ENCODE peak calls at places on chromosomes 4 and X, in nine cellular contexts. C, W, I, M, G, H, R, P and B are unnamed samples.

GRCh38 chr4:99754756-99755155 is 61.9 kb upstream of the DAPP1 start:
- DNase-seq in P (no peak), M (no peak), R (no peak), W (no peak), I (no peak), H (no peak), G (no peak), C (no peak), B (no peak)

GRCh38 chr4:82201303-82201702 is 172.5 kb downstream of the HNRNPD start:
- DNase-seq in M (no peak), R (no peak), H (no peak), I (no peak), G (no peak), W (no peak), C (no peak), P (no peak), B (no peak)

GRCh38 chr4:95560791-95561190 is 12.0 kb upstream of the UNC5C start:
- DNase-seq in R (no peak), C (no peak), I (no peak), W (no peak), H (no peak), G (no peak), M (peak; percentile 50), P (no peak), B (no peak)

GRCh38 chrX:100904433-100904832 is 24.3 kb downstream of the XKRX start:
- DNase-seq in P (no peak), M (no peak), W (no peak), I (no peak), C (no peak), R (no peak), G (no peak), H (no peak), B (no peak)

GRCh38 chrX:103396186-103396585 is 19.8 kb downstream of the BEX3 start:
- DNase-seq in M (no peak), G (no peak), C (no peak), R (no peak), W (no peak), P (no peak), H (no peak), I (no peak), B (no peak)

GRCh38 chrX:80812176-80812575 is 2.5 kb upstream of the BRWD3 start:
- DNase-seq in R (no peak), I (peak; percentile 31), M (peak; percentile 21), W (peak; percentile 18), H (peak; percentile 76), G (peak; percentile 42), P (peak; percentile 51), C (peak; percentile 5), B (peak; percentile 20)

GRCh38 chr4:156193800-156194199 is 240.1 kb upstream of the CTSO start:
- DNase-seq in P (no peak), M (no peak), C (no peak), G (no peak), R (no peak), I (no peak), W (no peak), H (no peak), B (no peak)

GRCh38 chr4:138190452-138190858 is 51.7 kb downstream of the SLC7A11 start:
- DNase-seq in W (no peak), I (no peak), H (no peak), G (no peak), R (no peak), C (no peak), P (no peak), M (no peak), B (no peak)

GRCh38 chr4:105683038-105683437 is 25.5 kb downstream of the INTS12 start:
- DNase-seq in R (no peak), I (no peak), G (no peak), P (no peak), M (no peak), H (no peak), W (no peak), C (no peak), B (no peak)

GRCh38 chr4:182022899-182023298 is 220.3 kb upstream of the TENM3 start:
- DNase-seq in W (no peak), R (no peak), I (no peak), C (no peak), P (no peak), H (no peak), M (no peak), G (no peak), B (no peak)

GRCh38 chrX:133698298-133698697 is 283.0 kb upstream of the GPC4 start:
- DNase-seq in W (no peak), P (no peak), M (no peak), C (no peak), R (no peak), I (no peak), H (peak; percentile 16), G (no peak), B (no peak)

GRCh38 chrX:94435799-94436198 is 761.8 kb downstream of the FAM133A start:
- DNase-seq in W (no peak), G (no peak), M (no peak), P (no peak), C (no peak), R (no peak), I (no peak), H (no peak), B (no peak)

GRCh38 chr4:12439633-12440305 is 1011.1 kb upstream of the HS3ST1 start:
- DNase-seq in H (no peak), C (no peak), G (no peak), I (no peak), P (no peak), W (no peak), R (no peak), M (no peak), B (no peak)

GRCh38 chr4:83490876-83491450 is 6.1 kb upstream of the ABRAXAS1 start:
- DNase-seq in M (no peak), R (no peak), I (no peak), H (peak; percentile 36), C (no peak), W (peak; percentile 34), G (no peak), P (no peak), B (peak; percentile 38)

GRCh38 chrX:86133761-86134160 is 14.5 kb upstream of the DACH2 start:
- DNase-seq in C (no peak), P (no peak), I (no peak), R (no peak), M (no peak), G (no peak), W (no peak), H (peak; percentile 7), B (peak; percentile 32)

GRCh38 chr4:73453701-73454005 is 17.6 kb downstream of the AFP start:
- DNase-seq in H (no peak), I (no peak), W (no peak), C (no peak), G (no peak), R (no peak), M (no peak), P (no peak), B (no peak)

GRCh38 chr4:27048350-27049100 is 187.9 kb downstream of the STIM2 start:
- DNase-seq in C (no peak), G (no peak), R (no peak), M (no peak), I (no peak), W (no peak), H (peak; percentile 25), P (no peak), B (peak; percentile 41)

GRCh38 chrX:139213241-139213709 is 317.3 kb upstream of the F9 start:
- DNase-seq in R (no peak), M (no peak), C (no peak), G (no peak), H (peak; percentile 86), I (no peak), P (no peak), W (peak; percentile 1), B (peak; percentile 36)
- H3K27ac ChIP-seq in R (no peak overlapping the region), M (no peak overlapping the region), C (no peak overlapping the region), G (peak overlapping the region; percentile 9), H (no peak overlapping the region), I (no peak overlapping the region), P (no peak overlapping the region), W (no peak overlapping the region), B (peak overlapping the region; percentile 67)

DNA sequence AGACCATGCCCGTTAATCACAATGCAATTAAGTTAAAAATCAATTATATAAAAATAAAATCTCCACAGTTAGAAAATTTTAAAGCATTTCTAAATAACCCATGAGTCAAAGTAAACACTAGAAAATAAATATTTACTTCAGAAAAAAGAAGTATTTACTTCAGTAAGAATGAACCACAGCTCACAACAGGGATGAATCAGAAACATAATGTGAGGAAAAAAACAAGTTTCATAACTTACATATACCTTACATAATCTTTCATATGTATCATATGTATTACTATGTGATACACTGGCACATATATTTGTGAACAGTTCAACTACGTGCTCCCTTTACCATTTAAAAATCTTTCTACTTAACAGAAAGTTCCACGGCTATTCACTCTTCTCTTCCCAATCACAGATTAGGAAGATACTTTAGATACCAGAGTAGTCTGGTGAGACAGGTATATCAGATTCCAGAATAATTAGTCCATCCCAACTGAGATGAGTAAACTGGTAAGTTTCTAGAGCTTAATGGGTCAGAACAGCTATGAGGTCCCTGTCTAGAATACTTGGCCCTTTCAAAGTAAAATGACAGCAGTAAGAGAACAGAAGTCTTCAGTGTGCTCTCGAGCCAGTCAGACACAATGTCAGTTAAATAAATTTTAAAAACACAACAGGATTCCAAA is 70.3 kb downstream of the SH3RF1 start:
- DNase-seq in I (no peak), R (no peak), P (no peak), H (peak; percentile 22), W (no peak), M (no peak), G (no peak), C (no peak), B (no peak)
- H3K27ac ChIP-seq in I (peak overlapping the region; percentile 59), R (no peak overlapping the region), P (no peak overlapping the region), H (no peak overlapping the region), W (no peak overlapping the region), M (no peak overlapping the region), G (peak overlapping the region; percentile 12), C (no peak overlapping the region), B (no peak overlapping the region)

DNA sequence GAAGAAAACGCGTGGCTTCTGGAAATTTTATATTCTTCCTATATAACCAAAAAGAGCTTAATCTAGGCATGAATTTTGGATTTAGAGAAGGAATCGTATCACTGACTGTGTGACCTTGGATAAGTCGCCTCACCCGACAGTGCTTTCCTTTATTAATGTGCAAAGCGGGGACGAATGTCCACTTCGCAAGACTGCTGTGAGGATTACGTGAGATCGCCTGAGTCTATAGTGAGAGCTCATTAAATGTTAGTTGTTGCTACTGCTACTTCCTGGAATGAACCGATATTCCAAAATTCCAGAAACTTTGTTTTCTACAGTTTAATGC is 448 bp upstream of the TBC1D8B start:
- DNase-seq in W (peak; percentile 3), C (no peak), G (no peak), H (no peak), R (no peak), I (no peak), P (no peak), M (no peak), B (peak; percentile 10)
- H3K27ac ChIP-seq in W (no peak overlapping the region), C (peak overlapping the region; percentile 19), G (no peak overlapping the region), H (no peak overlapping the region), R (peak overlapping the region; percentile 68), I (no peak overlapping the region), P (peak overlapping the region; percentile 49), M (no peak overlapping the region), B (peak overlapping the region; percentile 42)

DNA sequence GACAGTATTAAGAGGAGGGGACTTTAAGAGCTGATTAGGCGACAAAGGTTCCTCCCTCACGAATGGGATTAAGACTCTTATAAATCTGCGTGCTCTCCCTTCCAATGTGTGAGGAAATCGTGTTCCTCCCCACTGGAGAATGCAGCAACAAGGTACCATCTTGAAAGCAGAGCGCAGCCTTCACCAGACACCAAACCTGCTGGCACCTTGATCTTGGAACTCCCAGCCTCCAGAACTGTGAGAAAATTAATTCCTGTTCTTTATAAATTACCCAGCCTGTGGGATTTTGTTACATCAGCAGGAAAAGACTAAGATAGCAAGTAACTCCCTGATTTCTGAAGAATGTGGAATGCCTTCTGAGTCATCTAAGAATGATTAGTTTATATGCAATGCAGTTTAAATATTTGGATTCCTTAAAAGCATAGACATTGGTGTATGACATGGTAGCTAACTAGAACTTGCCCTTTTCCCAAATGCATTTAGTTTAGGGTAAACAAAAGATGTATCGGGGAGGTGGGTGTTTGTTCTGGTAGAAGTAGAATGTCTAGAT is 86.1 kb downstream of the USP46 start:
- DNase-seq in G (no peak), M (no peak), W (no peak), H (no peak), R (no peak), C (no peak), I (no peak), P (no peak), B (no peak)
- H3K27ac ChIP-seq in G (peak overlapping the region; percentile 97), M (no peak overlapping the region), W (no peak overlapping the region), H (no peak overlapping the region), R (no peak overlapping the region), C (no peak overlapping the region), I (no peak overlapping the region), P (no peak overlapping the region), B (no peak overlapping the region)